ENCODE peak calls at places on chromosomes 16 and 17, in seven cellular contexts. F is endodermal cell, L is astrocyte, X is mucosa of descending colon, V is progenitor cell of endocrine pancreas, U is fibroblast of pulmonary artery, K is MM.1S. M is an unnamed sample.
A peak's percentile ranks its signal among the peaks of the same experiment; 100 is the strongest.

GRCh38 chr16:51287231-51287630 is 136.2 kb upstream of the SALL1 start:
- DNase-seq in F (no peak), K (no peak), X (no peak), V (no peak), U (no peak), L (no peak), M (no peak)

GRCh38 chr17:34156741-34157589 is 98.1 kb upstream of the CCL2 start:
- DNase-seq in L (no peak), U (no peak), V (no peak), F (peak; percentile 97), X (no peak), K (no peak), M (no peak)

GRCh38 chr17:48441231-48441711 is 11.3 kb upstream of the SKAP1 start:
- DNase-seq in U (no peak), F (no peak), X (no peak), L (no peak), K (peak; percentile 97), V (no peak), M (no peak)

GRCh38 chr16:1707193-1707790 is 1.3 kb downstream of the MAPK8IP3 start:
- DNase-seq in L (peak; percentile 52), U (peak; percentile 37), X (no peak), K (peak; percentile 19), F (peak; percentile 60), V (no peak), M (no peak)

GRCh38 chr17:82215095-82215971 is 2.7 kb upstream of the CCDC57 start:
- DNase-seq in L (no peak), X (peak; percentile 61), F (peak; percentile 65), U (no peak), V (no peak), K (peak; percentile 4), M (peak; percentile 52)

GRCh38 chr17:64781013-64781392 is 118.9 kb upstream of the SMURF2 start:
- DNase-seq in U (no peak), L (no peak), K (no peak), X (peak; percentile 68), V (no peak), F (no peak), M (peak; percentile 47)

GRCh38 chr17:60524463-60525346 is 1.3 kb downstream of the APPBP2 start:
- DNase-seq in F (peak; percentile 20), X (no peak), U (peak; percentile 26), V (no peak), L (peak; percentile 15), K (no peak), M (no peak)

GRCh38 chr17:38750312-38751121 is 2.0 kb upstream of the PSMB3 start:
- DNase-seq in U (no peak), X (no peak), L (no peak), F (peak; percentile 84), K (peak; percentile 24), V (no peak), M (no peak)

GRCh38 chr16:77213542-77214108 is 14.4 kb downstream of the SYCE1L start:
- DNase-seq in L (peak; percentile 96), F (no peak), K (no peak), V (no peak), U (peak; percentile 87), X (no peak), M (no peak)

GRCh38 chr16:55480228-55480655 is 1.2 kb downstream of the MMP2 start:
- DNase-seq in L (peak; percentile 90), U (peak; percentile 95), X (peak; percentile 81), K (no peak), F (peak; percentile 80), V (no peak), M (no peak)

GRCh38 chr17:29740017-29740416 is 117.3 kb upstream of the CORO6 start:
- DNase-seq in K (no peak), V (no peak), F (no peak), L (no peak), U (no peak), X (no peak), M (peak; percentile 57)

GRCh38 chr17:2400474-2400866 is 390 bp downstream of the MNT start:
- DNase-seq in U (peak; percentile 40), X (peak; percentile 86), K (peak; percentile 68), V (peak; percentile 49), F (peak; percentile 91), L (no peak), M (peak; percentile 65)

GRCh38 chr17:17561408-17562144 is 29.9 kb downstream of the PEMT start:
- DNase-seq in U (no peak), V (no peak), X (peak; percentile 70), F (no peak), K (no peak), L (no peak), M (no peak)

GRCh38 chr17:69060835-69061234 is at the start of gene ABCA9:
- DNase-seq in U (peak; percentile 96), L (peak; percentile 41), F (no peak), V (no peak), K (no peak), X (no peak), M (no peak)

GRCh38 chr16:55392701-55393100 is 68.7 kb downstream of the IRX6 start:
- DNase-seq in U (no peak), K (no peak), F (no peak), X (no peak), V (no peak), L (peak; percentile 2), M (no peak)

GRCh38 chr16:16062023-16062932 is 112.9 kb downstream of the ABCC1 start:
- DNase-seq in V (no peak), F (peak; percentile 67), U (peak; percentile 28), K (no peak), L (no peak), X (no peak), M (no peak)

GRCh38 chr17:40038882-40039513 is 15.2 kb downstream of the MED24 start:
- DNase-seq in V (no peak), X (no peak), K (no peak), U (peak; percentile 88), F (peak; percentile 81), L (peak; percentile 68), M (peak; percentile 53)

GRCh38 chr17:55284001-55284884 is 19.5 kb downstream of the HLF start:
- DNase-seq in X (no peak), U (no peak), L (no peak), V (no peak), K (no peak), F (peak; percentile 45), M (peak; percentile 35)
- TF ChIP-seq CTCF in X (no peak), U (no peak), L (no peak), V (no peak), K (no peak), F (no peak), M (no peak)

GRCh38 chr16:30119428-30119827 is 3.6 kb downstream of the MAPK3 start:
- DNase-seq in X (no peak), K (no peak), U (peak; percentile 30), F (no peak), V (no peak), L (no peak), M (no peak)

GRCh38 chr16:30120340-30121105 is 2.5 kb downstream of the MAPK3 start:
- DNase-seq in K (no peak), U (no peak), V (no peak), L (no peak), F (no peak), X (peak; percentile 81), M (peak; percentile 61)

GRCh38 chr16:30116291-30117207 is 3.2 kb upstream of the GDPD3 start:
- DNase-seq in F (no peak), V (no peak), U (no peak), L (no peak), X (no peak), K (no peak), M (no peak)

GRCh38 chr16:30115238-30115637 is 1.9 kb upstream of the GDPD3 start:
- DNase-seq in V (no peak), K (peak; percentile 97), F (no peak), U (no peak), X (peak; percentile 93), L (no peak), M (no peak)

DNA sequence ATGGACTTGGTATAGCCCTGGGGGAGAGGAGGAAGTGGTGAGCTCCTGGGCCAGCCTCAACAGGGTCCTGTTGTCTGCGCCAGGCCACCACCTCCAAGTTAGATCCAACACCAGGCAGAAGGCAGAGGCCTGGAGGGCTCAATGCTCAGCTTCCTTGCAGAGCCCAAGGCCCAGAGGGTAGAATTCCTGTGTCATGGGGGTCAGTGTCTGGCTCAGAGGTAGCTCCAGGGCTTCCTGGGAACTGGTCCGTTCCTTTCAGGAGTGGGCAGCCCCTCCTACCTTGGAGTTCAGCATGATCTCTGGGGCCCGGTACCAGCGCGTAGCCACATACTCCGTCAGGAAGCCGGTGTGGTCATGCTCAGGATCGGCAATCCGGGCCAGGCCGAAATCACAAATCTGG is 4.4 kb upstream of the GDPD3 start:
- DNase-seq in V (no peak), X (no peak), F (no peak), L (no peak), K (no peak), U (no peak), M (no peak)
- TF ChIP-seq CTCF in V (no peak), X (no peak), F (no peak), L (no peak), K (no peak), U (no peak), M (no peak)

GRCh38 chr16:85072947-85073346 is 39.3 kb downstream of the CIBAR2 start:
- DNase-seq in U (peak; percentile 74), F (no peak), X (no peak), K (no peak), V (no peak), L (peak; percentile 44), M (no peak)

GRCh38 chr16:85077576-85078125 is 34.6 kb downstream of the CIBAR2 start:
- DNase-seq in F (no peak), U (no peak), V (no peak), L (no peak), K (no peak), X (no peak), M (no peak)

GRCh38 chr16:85074225-85074914 is 37.9 kb downstream of the CIBAR2 start:
- DNase-seq in L (no peak), K (no peak), V (no peak), F (no peak), X (no peak), U (no peak), M (no peak)

GRCh38 chr16:85077039-85077438 is 35.2 kb downstream of the CIBAR2 start:
- DNase-seq in X (no peak), F (no peak), V (no peak), K (no peak), U (no peak), L (no peak), M (no peak)

DNA sequence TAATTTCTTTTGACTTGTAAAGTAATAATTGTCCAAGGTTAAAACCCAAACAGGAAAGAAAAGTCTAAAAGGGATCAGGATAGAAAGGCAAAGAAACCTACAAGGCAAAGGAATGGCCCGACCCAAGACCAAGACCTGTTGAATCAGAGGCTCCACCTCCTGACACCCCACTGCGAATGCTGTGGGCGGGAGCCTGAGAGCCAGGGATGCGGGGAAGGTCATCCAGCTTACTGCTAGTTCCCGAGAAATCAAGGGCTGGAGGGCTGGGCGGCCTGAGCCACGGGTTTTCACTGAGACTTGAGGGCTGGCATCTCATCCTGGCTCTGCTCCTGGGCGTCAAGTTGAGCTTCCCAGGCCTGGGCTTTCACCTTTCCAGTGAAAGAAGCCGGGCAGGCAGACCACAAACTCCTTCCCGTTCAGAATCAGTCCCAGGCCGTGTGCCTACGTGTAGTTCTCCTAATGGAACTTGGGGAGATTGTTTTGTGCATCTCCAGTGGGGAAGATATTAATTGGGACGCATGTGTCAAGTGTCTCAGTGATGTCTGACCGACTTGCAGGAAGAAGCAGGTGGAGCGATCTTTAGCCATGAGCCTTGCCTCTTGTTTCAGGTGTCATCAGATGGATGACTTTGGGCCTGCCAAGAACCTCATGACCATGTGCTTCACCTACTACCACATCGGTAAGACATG is 36.9 kb downstream of the CIBAR2 start:
- DNase-seq in F (peak; percentile 92), X (no peak), L (no peak), U (no peak), K (no peak), V (no peak), M (no peak)
- TF ChIP-seq CTCF in F (no peak), X (no peak), L (no peak), U (no peak), K (no peak), V (no peak), M (no peak)

GRCh38 chr17:4017377-4017776 is 53.1 kb upstream of the ATP2A3 start:
- DNase-seq in V (no peak), X (peak; percentile 52), K (no peak), L (no peak), F (no peak), U (no peak), M (no peak)
- TF ChIP-seq CTCF in V (peak; percentile 11), X (no peak), K (peak; percentile 41), L (no peak), F (peak; percentile 51), U (peak; percentile 2), M (no peak)